ENCODE peak calls at places on chromosome 3, in eight cellular contexts. H is colonic mucosa; Z is BJ; N is fibroblast of lung; G is CD8-positive, alpha-beta T cell; F is stomach; I is psoas muscle; Y is OCI-LY7. X is an unnamed sample.

GRCh38 chr3:140135461-140135860 is 200.5 kb downstream of the CLSTN2 start:
- DNase-seq in I (no peak), Z (no peak), Y (no peak), N (no peak), G (no peak), H (no peak), F (no peak), X (no peak)

GRCh38 chr3:111151438-111151837 is 79.8 kb downstream of the NECTIN3 start:
- DNase-seq in G (no peak), F (no peak), Y (no peak), H (no peak), Z (no peak), N (peak), I (no peak), X (peak)

GRCh38 chr3:46541856-46542255 is 24.2 kb downstream of the LRRC2 start:
- DNase-seq in Y (peak), Z (no peak), F (no peak), I (no peak), H (no peak), N (no peak), G (no peak), X (no peak)

GRCh38 chr3:10672422-10672821 is 143.6 kb upstream of the SLC6A11 start:
- DNase-seq in H (no peak), Z (no peak), F (no peak), I (no peak), Y (no peak), G (no peak), N (no peak), X (no peak)

GRCh38 chr3:127754411-127755304 is 67.7 kb downstream of the MGLL start:
- DNase-seq in G (no peak), I (no peak), H (no peak), F (no peak), Y (no peak), N (no peak), Z (no peak), X (no peak)

GRCh38 chr3:10745392-10745791 is 70.6 kb upstream of the SLC6A11 start:
- DNase-seq in G (no peak), F (no peak), N (no peak), Z (no peak), H (no peak), I (no peak), Y (no peak), X (no peak)

GRCh38 chr3:68447885-68448284 is 484.5 kb downstream of the TAFA4 start:
- DNase-seq in F (no peak), H (no peak), N (no peak), Z (no peak), G (no peak), Y (no peak), I (no peak), X (no peak)

GRCh38 chr3:128076783-128077624 is 24.8 kb downstream of the SEC61A1 start:
- DNase-seq in Y (no peak), G (no peak), N (no peak), H (no peak), F (peak), I (peak), Z (no peak), X (no peak)

GRCh38 chr3:128581566-128581965 is 69.1 kb downstream of the RPN1 start:
- DNase-seq in G (no peak), H (no peak), N (no peak), F (no peak), I (no peak), Y (no peak), Z (no peak), X (no peak)

GRCh38 chr3:15977598-15978232 is 179.9 kb upstream of the ANKRD28 start:
- DNase-seq in G (no peak), F (no peak), Y (no peak), Z (no peak), I (no peak), N (no peak), H (no peak), X (no peak)

GRCh38 chr3:194154346-194154745 is 18.4 kb downstream of the HES1 start:
- DNase-seq in Y (no peak), G (no peak), H (no peak), N (no peak), F (no peak), Z (no peak), I (no peak), X (no peak)

GRCh38 chr3:196789773-196790419 is 50.2 kb downstream of the PAK2 start:
- DNase-seq in H (no peak), I (no peak), N (no peak), Z (no peak), Y (no peak), G (no peak), F (no peak), X (no peak)
- TF ChIP-seq CTCF in H (no peak), I (no peak), N (no peak), Z (no peak), Y (no peak), G (no peak), F (no peak), X (peak)

GRCh38 chr3:71689305-71689704 is 35.9 kb downstream of the EIF4E3 start:
- DNase-seq in I (no peak), F (no peak), Z (no peak), Y (no peak), H (no peak), G (no peak), N (no peak), X (no peak)
- H3K4me3 ChIP-seq in I (no peak), F (no peak), Z (no peak), Y (no peak), H (no peak), G (no peak), N (no peak), X (no peak)

DNA sequence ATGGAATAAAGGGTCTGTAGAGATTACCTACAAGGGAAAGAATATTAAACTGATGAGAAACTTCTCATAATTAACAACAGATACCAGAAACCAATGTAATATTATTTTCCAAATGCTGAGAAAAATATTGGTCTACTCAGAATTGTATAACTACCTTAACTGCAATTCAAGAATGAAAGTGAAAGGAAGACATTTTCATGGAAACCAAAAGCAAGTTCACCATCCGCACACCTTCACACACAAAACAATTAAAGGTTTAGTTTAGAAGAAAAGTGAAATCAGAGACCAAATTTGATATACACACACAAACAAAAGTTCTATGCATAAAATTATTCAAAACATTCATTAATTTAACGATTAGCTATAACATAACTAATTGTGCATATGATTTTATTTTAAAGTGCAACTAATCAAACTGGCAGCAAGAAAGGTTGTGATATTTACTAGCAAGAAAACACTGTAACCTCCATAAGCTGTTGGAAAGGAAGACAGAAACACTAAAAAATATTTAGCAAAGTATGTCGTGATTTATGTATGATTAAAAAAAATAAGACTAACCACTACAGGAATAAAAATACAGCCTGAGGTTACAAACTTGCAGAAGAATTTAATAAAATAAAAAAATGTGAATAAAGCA is 395.5 kb downstream of the FGF12 start:
- DNase-seq in G (no peak), F (no peak), H (no peak), Y (no peak), N (no peak), Z (no peak), I (no peak), X (no peak)
- TF ChIP-seq CTCF in G (no peak), F (no peak), H (no peak), Y (no peak), N (no peak), Z (no peak), I (no peak), X (no peak)

GRCh38 chr3:81299486-81299885 is 462.0 kb downstream of the GBE1 start:
- DNase-seq in F (no peak), I (no peak), H (no peak), Z (no peak), N (no peak), Y (no peak), G (no peak), X (no peak)

GRCh38 chr3:81303326-81303725 is 458.1 kb downstream of the GBE1 start:
- DNase-seq in G (no peak), I (no peak), N (no peak), F (no peak), H (no peak), Y (no peak), Z (no peak), X (no peak)

GRCh38 chr3:81301230-81301629 is 460.2 kb downstream of the GBE1 start:
- DNase-seq in N (no peak), Z (no peak), G (no peak), F (no peak), H (no peak), Y (no peak), I (no peak), X (no peak)

GRCh38 chr3:81302045-81302444 is 459.4 kb downstream of the GBE1 start:
- DNase-seq in Y (peak), H (peak), F (peak), I (no peak), G (no peak), N (peak), Z (no peak), X (no peak)

GRCh38 chr3:81300324-81300927 is 461.0 kb downstream of the GBE1 start:
- DNase-seq in Z (no peak), Y (no peak), N (no peak), H (no peak), G (no peak), I (no peak), F (no peak), X (no peak)
- H3K4me3 ChIP-seq in Z (no peak), Y (no peak), N (no peak), H (no peak), G (no peak), I (no peak), F (no peak), X (no peak)

GRCh38 chr3:75341324-75342067 is 322.6 kb upstream of the FRG2C start:
- DNase-seq in N (no peak), H (no peak), Y (no peak), F (no peak), I (no peak), G (no peak), Z (no peak), X (no peak)
- TF ChIP-seq CTCF in N (no peak), H (no peak), Y (peak), F (no peak), I (no peak), G (no peak), Z (peak), X (no peak)

GRCh38 chr3:171775943-171776342 is 34.3 kb downstream of the PLD1 start:
- DNase-seq in H (no peak), Y (no peak), Z (no peak), N (no peak), G (no peak), I (no peak), F (no peak), X (no peak)
- H3K4me3 ChIP-seq in H (no peak), Y (no peak), Z (no peak), N (no peak), G (no peak), I (no peak), F (no peak), X (no peak)

GRCh38 chr3:30521156-30521555 is 85.2 kb upstream of the TGFBR2 start:
- DNase-seq in Z (no peak), I (no peak), G (no peak), H (no peak), F (no peak), N (no peak), Y (no peak), X (no peak)

GRCh38 chr3:30520695-30521094 is 85.7 kb upstream of the TGFBR2 start:
- DNase-seq in H (no peak), G (no peak), I (no peak), N (no peak), Z (no peak), Y (no peak), F (no peak), X (no peak)

GRCh38 chr3:30518872-30519271 is 87.5 kb upstream of the TGFBR2 start:
- DNase-seq in G (no peak), I (no peak), F (no peak), N (peak), Y (no peak), H (no peak), Z (no peak), X (no peak)

GRCh38 chr3:30516238-30516637 is 90.2 kb upstream of the TGFBR2 start:
- DNase-seq in G (no peak), N (peak), Y (no peak), F (no peak), H (no peak), I (no peak), Z (no peak), X (no peak)

DNA sequence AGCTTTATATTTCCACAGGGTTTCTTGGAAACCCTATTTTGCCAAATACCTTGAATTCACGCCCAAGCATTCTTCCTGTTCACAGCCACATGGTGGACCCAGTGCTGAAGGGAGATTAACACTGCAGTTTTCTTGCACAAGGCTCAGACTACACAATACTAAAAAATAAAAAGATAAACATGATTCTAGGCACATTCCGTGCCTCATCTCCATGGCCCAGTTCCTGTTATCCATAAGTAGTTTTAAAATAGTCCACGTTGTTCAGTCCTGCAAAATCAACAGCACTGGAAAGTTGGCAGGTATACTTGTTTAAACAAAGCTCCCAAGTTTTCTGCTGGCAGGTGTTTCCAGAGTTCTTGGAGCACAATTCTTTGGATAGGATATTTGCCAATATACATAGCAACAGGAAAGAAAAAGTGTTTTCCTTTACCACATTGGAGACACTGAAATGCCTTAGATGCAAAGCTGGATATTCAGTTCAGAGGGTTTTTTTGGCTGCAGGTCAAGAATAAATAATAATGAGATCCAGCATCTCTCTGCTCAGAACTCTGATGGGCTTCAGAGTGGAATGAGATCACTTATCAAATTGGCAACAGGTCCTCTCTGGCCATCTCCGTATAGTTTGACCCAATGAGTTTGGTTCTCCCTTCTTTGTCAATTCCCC is 88.1 kb upstream of the TGFBR2 start:
- DNase-seq in F (peak), I (no peak), H (peak), Z (no peak), Y (no peak), N (peak), G (no peak), X (no peak)
- TF ChIP-seq CTCF in F (no peak), I (no peak), H (no peak), Z (no peak), Y (no peak), N (no peak), G (no peak), X (peak)

DNA sequence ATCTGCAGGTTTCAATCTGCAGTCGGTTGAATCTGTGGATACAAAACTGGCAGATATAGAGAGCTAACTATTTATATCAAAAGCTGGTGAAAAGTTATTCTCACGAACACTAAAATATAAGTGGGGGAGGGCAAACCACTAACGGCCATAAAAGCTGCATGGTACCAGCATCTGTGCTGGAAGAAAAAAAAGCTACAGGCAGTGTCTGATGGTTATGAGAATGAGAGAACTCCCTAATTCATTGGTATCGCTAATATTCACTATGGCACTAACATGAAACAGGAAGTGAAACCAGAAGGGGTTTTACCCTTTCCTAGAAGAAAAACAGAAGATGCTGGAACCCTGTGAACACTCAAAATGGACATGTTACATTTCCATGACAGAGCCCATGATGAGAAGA is 15.9 kb downstream of the CEP70 start:
- DNase-seq in I (no peak), G (no peak), F (no peak), Z (no peak), H (no peak), N (no peak), Y (peak), X (no peak)
- H3K4me3 ChIP-seq in I (no peak), G (peak), F (no peak), Z (no peak), H (no peak), N (no peak), Y (peak), X (no peak)

X was measured in epithelial cell of proximal tubule.